ENCODE peak calls at places on chromosomes 7 and 10, in ten cellular contexts. H is keratinocyte; D is transverse colon; O is breast epithelium; W is naive thymus-derived CD4-positive, alpha-beta T cell; M is uterus; R is HL-60; S is lung; U is heart left ventricle; Z is pancreas. V is an unnamed sample.

GRCh38 chr7:38775503-38775902 is 133.5 kb downstream of the VPS41 start:
- DNase-seq in O (no peak), H (no peak), D (no peak), U (no peak), W (no peak), S (no peak), R (no peak), M (no peak), Z (no peak), V (no peak)

GRCh38 chr7:41045556-41046123 is 657.2 kb downstream of the INHBA start:
- DNase-seq in D (peak; percentile 33), Z (no peak), W (no peak), O (peak; percentile 66), M (no peak), S (peak; percentile 63), H (no peak), U (no peak), R (no peak), V (no peak)

GRCh38 chr10:82932426-82932825 is 1057.4 kb downstream of the NRG3 start:
- DNase-seq in M (no peak), D (no peak), H (no peak), R (no peak), S (no peak), Z (no peak), U (no peak), W (no peak), O (no peak), V (no peak)

GRCh38 chr10:30438016-30438850 is 4.2 kb downstream of the MAP3K8 start:
- DNase-seq in M (no peak), Z (no peak), U (no peak), W (no peak), S (no peak), D (no peak), O (no peak), H (no peak), R (no peak), V (no peak)

GRCh38 chr7:141291541-141291940 is 217.7 kb downstream of the TMEM178B start:
- DNase-seq in H (no peak), W (no peak), R (no peak), M (no peak), U (no peak), Z (no peak), S (no peak), D (no peak), O (no peak), V (no peak)

GRCh38 chr10:124244256-124244877 is 151.0 kb upstream of the CHST15 start:
- DNase-seq in R (no peak), U (no peak), S (no peak), Z (no peak), M (no peak), H (no peak), D (peak; percentile 1), W (no peak), O (no peak), V (no peak)

GRCh38 chr7:50718311-50718710 is 64.4 kb downstream of the GRB10 start:
- DNase-seq in D (no peak), O (no peak), U (no peak), M (no peak), Z (no peak), H (no peak), S (no peak), W (no peak), R (no peak), V (no peak)

GRCh38 chr10:16948335-16948734 is 131.1 kb upstream of the RSU1 start:
- DNase-seq in H (no peak), S (no peak), O (no peak), M (no peak), W (no peak), U (no peak), Z (no peak), R (no peak), D (no peak), V (no peak)

GRCh38 chr10:24928163-24928562 is 24.2 kb downstream of the PRTFDC1 start:
- DNase-seq in M (no peak), O (no peak), Z (no peak), H (no peak), R (no peak), U (no peak), W (peak; percentile 11), S (no peak), D (no peak), V (no peak)

GRCh38 chr10:100662067-100662466 is 83.3 kb upstream of the PAX2 start:
- DNase-seq in H (no peak), O (no peak), W (no peak), U (no peak), R (no peak), Z (no peak), D (no peak), M (no peak), S (no peak), V (no peak)

GRCh38 chr10:100661546-100661945 is 83.8 kb upstream of the PAX2 start:
- DNase-seq in H (no peak), W (no peak), M (no peak), U (no peak), D (no peak), R (no peak), S (no peak), Z (no peak), O (no peak), V (no peak)

GRCh38 chr10:100658269-100658668 is 87.1 kb upstream of the PAX2 start:
- DNase-seq in O (no peak), M (no peak), R (no peak), U (no peak), H (no peak), D (no peak), Z (no peak), S (no peak), W (no peak), V (no peak)

GRCh38 chr10:100660945-100661344 is 84.4 kb upstream of the PAX2 start:
- DNase-seq in M (no peak), W (no peak), D (no peak), H (no peak), O (no peak), Z (no peak), S (no peak), R (no peak), U (no peak), V (no peak)

DNA sequence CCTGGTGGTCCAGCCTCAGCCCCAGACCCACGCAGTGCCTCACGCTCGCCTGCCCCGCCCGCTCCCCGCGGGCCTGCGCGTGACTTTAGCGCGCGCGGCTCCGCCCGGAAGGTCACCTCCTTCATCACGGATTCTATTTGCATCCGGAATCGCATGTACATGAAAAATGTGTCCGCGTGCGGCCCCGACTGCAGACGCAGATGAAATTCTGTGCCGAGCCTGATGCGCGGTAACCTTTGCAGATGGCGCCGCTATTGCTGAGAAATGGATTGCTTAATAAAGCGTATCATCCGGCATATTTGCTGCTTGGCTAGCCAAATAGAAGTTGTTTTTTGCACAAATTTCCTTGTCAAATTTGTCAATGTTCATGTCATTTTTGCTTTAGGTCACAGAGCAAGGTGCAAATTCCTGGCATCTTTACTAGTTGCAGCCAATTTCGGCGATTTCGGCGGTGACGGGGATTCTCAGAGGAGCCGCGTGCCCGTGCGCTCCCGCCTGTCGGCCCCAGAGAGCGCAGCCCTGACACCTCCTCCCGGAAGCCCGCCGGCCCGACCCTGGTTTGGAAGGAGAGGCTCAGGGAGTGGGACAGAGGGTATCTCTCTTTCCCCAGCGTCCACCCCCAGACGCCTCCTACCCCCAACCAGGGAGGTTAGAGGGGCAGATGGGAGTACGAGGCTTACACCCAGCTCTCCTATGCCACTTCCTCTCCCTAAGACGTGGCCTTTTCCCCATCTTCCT is 85.9 kb upstream of the PAX2 start:
- DNase-seq in M (no peak), R (no peak), Z (no peak), D (no peak), H (no peak), S (no peak), W (no peak), O (no peak), U (no peak), V (no peak)
- H3K27me3 ChIP-seq in M (peaks cover 10% of the 10 kb centered on the region), R (peaks cover 60% of the 10 kb centered on the region), Z (peaks cover 3% of the 10 kb centered on the region), D (peaks cover 97% of the 10 kb centered on the region), H (peaks cover 64% of the 10 kb centered on the region), S (peaks cover 3% of the 10 kb centered on the region), W (peaks cover 4% of the 10 kb centered on the region), O (peaks cover 98% of the 10 kb centered on the region), U (peaks cover 98% of the 10 kb centered on the region), V (peaks cover 33% of the 10 kb centered on the region)

GRCh38 chr10:37821237-37821636 is 36.2 kb downstream of the ZNF248 start:
- DNase-seq in D (no peak), M (no peak), W (no peak), H (no peak), S (no peak), O (no peak), U (no peak), Z (no peak), R (no peak), V (no peak)

GRCh38 chr10:37831495-37832333 is 25.7 kb downstream of the ZNF248 start:
- DNase-seq in W (no peak), Z (no peak), S (no peak), O (no peak), H (no peak), M (no peak), R (no peak), D (no peak), U (no peak), V (no peak)

DNA sequence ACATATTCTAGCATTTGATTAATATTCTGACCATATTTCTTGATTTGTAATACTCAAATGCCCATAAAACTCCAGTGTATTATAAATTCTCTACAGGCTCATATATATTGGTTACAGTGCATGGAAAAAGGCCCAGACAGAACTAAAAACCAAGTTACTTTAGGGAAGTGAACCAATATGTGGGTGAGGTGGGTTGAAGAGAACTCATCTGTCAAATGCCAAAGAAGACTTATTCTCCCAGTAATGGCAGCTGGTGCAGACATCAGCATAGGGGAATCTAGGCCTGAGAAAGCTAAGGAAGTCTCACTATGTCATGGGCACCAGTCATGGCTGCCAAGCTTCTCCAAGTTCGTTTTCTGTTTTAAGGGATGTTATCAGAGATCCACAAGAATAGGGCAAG is 30.6 kb downstream of the ZNF248 start:
- DNase-seq in H (no peak), U (no peak), O (no peak), M (no peak), D (no peak), Z (no peak), S (no peak), R (no peak), W (no peak), V (no peak)
- H3K27me3 ChIP-seq in H (no peaks in the 10 kb centered on the region), U (no peaks in the 10 kb centered on the region), O (no peaks in the 10 kb centered on the region), M (no peaks in the 10 kb centered on the region), D (no peaks in the 10 kb centered on the region), Z (no peaks in the 10 kb centered on the region), S (no peaks in the 10 kb centered on the region), R (no peaks in the 10 kb centered on the region), W (no peaks in the 10 kb centered on the region), V (no peaks in the 10 kb centered on the region)

GRCh38 chr10:133231946-133232574 is 2.0 kb downstream of the UTF1 start:
- DNase-seq in O (no peak), R (no peak), Z (no peak), H (no peak), U (no peak), D (no peak), W (no peak), S (no peak), M (no peak), V (peak; percentile 40)
- H3K27me3 ChIP-seq in O (peaks cover 92% of the 10 kb centered on the region), R (peaks cover 28% of the 10 kb centered on the region), Z (peaks cover 4% of the 10 kb centered on the region), H (peaks cover 81% of the 10 kb centered on the region), U (peaks cover 84% of the 10 kb centered on the region), D (peaks cover 94% of the 10 kb centered on the region), W (peaks cover 3% of the 10 kb centered on the region), S (peaks cover 37% of the 10 kb centered on the region), M (peaks cover 9% of the 10 kb centered on the region), V (peaks cover 12% of the 10 kb centered on the region)

DNA sequence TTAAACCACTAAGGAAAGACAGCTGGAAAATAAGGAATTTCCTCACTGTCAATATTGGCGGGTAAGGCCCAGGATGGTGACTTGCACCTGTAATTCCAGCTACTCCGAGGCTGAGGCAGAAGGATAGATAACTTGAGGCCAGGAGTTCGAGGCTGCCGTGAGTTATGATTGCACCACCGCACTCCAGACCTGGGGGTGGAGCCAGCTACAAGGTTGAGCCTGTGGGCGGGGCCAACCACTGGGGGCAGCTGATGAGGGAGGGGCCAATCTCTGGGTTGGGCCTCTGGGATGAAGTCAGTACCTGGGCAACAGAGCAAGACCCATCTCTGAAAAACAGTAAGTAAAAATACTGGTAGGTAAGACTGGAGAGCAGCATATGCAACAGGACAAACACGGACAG is 80.1 kb upstream of the ADO start:
- DNase-seq in D (no peak), M (no peak), H (no peak), Z (no peak), U (no peak), O (no peak), R (no peak), W (no peak), S (no peak), V (no peak)
- H3K27me3 ChIP-seq in D (no peaks in the 10 kb centered on the region), M (no peaks in the 10 kb centered on the region), H (peaks cover 2% of the 10 kb centered on the region), Z (no peaks in the 10 kb centered on the region), U (no peaks in the 10 kb centered on the region), O (no peaks in the 10 kb centered on the region), R (no peaks in the 10 kb centered on the region), W (no peaks in the 10 kb centered on the region), S (no peaks in the 10 kb centered on the region), V (no peaks in the 10 kb centered on the region)